ENCODE peak calls at places on chromosomes 13 and 19, in ten cellular contexts. One of them, this sample, is unnamed.
A peak's percentile ranks its signal among the peaks of the same experiment; 100 is the strongest.

GRCh38 chr19:41641879-41642485 is 15.1 kb upstream of the CEACAM4 start:
- DNase-seq in body of pancreas: peak; percentile 80
- DNase-seq in A549: peak; percentile 78
- DNase-seq in epithelial cell of esophagus: peak; percentile 67
- DNase-seq in OCI-LY7: peak; percentile 66
- DNase-seq in cardiac fibroblast: peak; percentile 62
- DNase-seq in WERI-Rb-1: peak; percentile 66
- DNase-seq in uterus: no peak
- DNase-seq in activated CD8-positive, alpha-beta T cell treated with anti-CD3 and anti-CD28 coated beads for 36 hours: peak; percentile 80
- DNase-seq in esophagus squamous epithelium: no peak
- DNase-seq in this sample: peak; percentile 79

GRCh38 chr19:18417250-18418033 is 1.8 kb upstream of the SSBP4 start:
- DNase-seq in body of pancreas: peak; percentile 68
- DNase-seq in A549: peak; percentile 79
- DNase-seq in epithelial cell of esophagus: no peak
- DNase-seq in OCI-LY7: no peak
- DNase-seq in cardiac fibroblast: peak; percentile 95
- DNase-seq in WERI-Rb-1: peak; percentile 88
- DNase-seq in uterus: peak; percentile 86
- DNase-seq in activated CD8-positive, alpha-beta T cell treated with anti-CD3 and anti-CD28 coated beads for 36 hours: peak; percentile 61
- DNase-seq in esophagus squamous epithelium: no peak
- DNase-seq in this sample: peak; percentile 72

GRCh38 chr19:45655073-45655472 is 12.9 kb upstream of the GIPR start:
- DNase-seq in body of pancreas: no peak
- DNase-seq in A549: no peak
- DNase-seq in epithelial cell of esophagus: no peak
- DNase-seq in OCI-LY7: no peak
- DNase-seq in cardiac fibroblast: no peak
- DNase-seq in WERI-Rb-1: no peak
- DNase-seq in uterus: no peak
- DNase-seq in activated CD8-positive, alpha-beta T cell treated with anti-CD3 and anti-CD28 coated beads for 36 hours: no peak
- DNase-seq in esophagus squamous epithelium: no peak
- DNase-seq in this sample: no peak

GRCh38 chr19:2049741-2050348 is 1.2 kb downstream of the MKNK2 start:
- DNase-seq in body of pancreas: peak; percentile 95
- DNase-seq in A549: peak; percentile 76
- DNase-seq in epithelial cell of esophagus: peak; percentile 69
- DNase-seq in OCI-LY7: peak; percentile 87
- DNase-seq in cardiac fibroblast: peak; percentile 79
- DNase-seq in WERI-Rb-1: no peak
- DNase-seq in uterus: peak; percentile 80
- DNase-seq in activated CD8-positive, alpha-beta T cell treated with anti-CD3 and anti-CD28 coated beads for 36 hours: peak; percentile 78
- DNase-seq in esophagus squamous epithelium: no peak
- DNase-seq in this sample: peak; percentile 54

GRCh38 chr19:16836115-16836905 is 7.1 kb downstream of the SIN3B start:
- DNase-seq in body of pancreas: peak; percentile 10
- DNase-seq in A549: no peak
- DNase-seq in epithelial cell of esophagus: peak; percentile 72
- DNase-seq in OCI-LY7: peak; percentile 45
- DNase-seq in cardiac fibroblast: no peak
- DNase-seq in WERI-Rb-1: peak; percentile 13
- DNase-seq in uterus: peak; percentile 35
- DNase-seq in activated CD8-positive, alpha-beta T cell treated with anti-CD3 and anti-CD28 coated beads for 36 hours: peak; percentile 27
- DNase-seq in esophagus squamous epithelium: no peak
- DNase-seq in this sample: peak; percentile 73

GRCh38 chr19:10124429-10124828 is 4.7 kb upstream of the EIF3G start:
- DNase-seq in body of pancreas: no peak
- DNase-seq in A549: no peak
- DNase-seq in epithelial cell of esophagus: no peak
- DNase-seq in OCI-LY7: no peak
- DNase-seq in cardiac fibroblast: no peak
- DNase-seq in WERI-Rb-1: no peak
- DNase-seq in uterus: no peak
- DNase-seq in activated CD8-positive, alpha-beta T cell treated with anti-CD3 and anti-CD28 coated beads for 36 hours: no peak
- DNase-seq in esophagus squamous epithelium: no peak
- DNase-seq in this sample: no peak

GRCh38 chr13:33867472-33867871 is 49.5 kb downstream of the RFC3 start:
- DNase-seq in body of pancreas: no peak
- DNase-seq in A549: no peak
- DNase-seq in epithelial cell of esophagus: no peak
- DNase-seq in OCI-LY7: no peak
- DNase-seq in cardiac fibroblast: no peak
- DNase-seq in WERI-Rb-1: no peak
- DNase-seq in uterus: no peak
- DNase-seq in activated CD8-positive, alpha-beta T cell treated with anti-CD3 and anti-CD28 coated beads for 36 hours: no peak
- DNase-seq in esophagus squamous epithelium: no peak
- DNase-seq in this sample: no peak

GRCh38 chr13:49248433-49249002 is 793 bp downstream of the CDADC1 start:
- DNase-seq in body of pancreas: no peak
- DNase-seq in A549: no peak
- DNase-seq in epithelial cell of esophagus: peak; percentile 33
- DNase-seq in OCI-LY7: peak; percentile 30
- DNase-seq in cardiac fibroblast: peak; percentile 54
- DNase-seq in WERI-Rb-1: no peak
- DNase-seq in uterus: no peak
- DNase-seq in activated CD8-positive, alpha-beta T cell treated with anti-CD3 and anti-CD28 coated beads for 36 hours: peak; percentile 40
- DNase-seq in esophagus squamous epithelium: no peak
- DNase-seq in this sample: peak; percentile 20

GRCh38 chr13:59677966-59678814 is 485.5 kb downstream of the DIAPH3 start:
- DNase-seq in body of pancreas: no peak
- DNase-seq in A549: peak; percentile 41
- DNase-seq in epithelial cell of esophagus: peak; percentile 64
- DNase-seq in OCI-LY7: peak; percentile 22
- DNase-seq in cardiac fibroblast: peak; percentile 82
- DNase-seq in WERI-Rb-1: no peak
- DNase-seq in uterus: no peak
- DNase-seq in activated CD8-positive, alpha-beta T cell treated with anti-CD3 and anti-CD28 coated beads for 36 hours: peak; percentile 5
- DNase-seq in esophagus squamous epithelium: no peak
- DNase-seq in this sample: peak; percentile 29

GRCh38 chr19:3061214-3062161 is 807 bp downstream of the TLE5 start:
- DNase-seq in body of pancreas: peak; percentile 56
- DNase-seq in A549: no peak
- DNase-seq in epithelial cell of esophagus: no peak
- DNase-seq in OCI-LY7: peak; percentile 83
- DNase-seq in cardiac fibroblast: peak; percentile 61
- DNase-seq in WERI-Rb-1: no peak
- DNase-seq in uterus: peak; percentile 77
- DNase-seq in activated CD8-positive, alpha-beta T cell treated with anti-CD3 and anti-CD28 coated beads for 36 hours: peak; percentile 69
- DNase-seq in esophagus squamous epithelium: no peak
- DNase-seq in this sample: peak; percentile 81

GRCh38 chr19:52646571-52647222 is 8.5 kb upstream of the ZNF83 start:
- DNase-seq in body of pancreas: no peak
- DNase-seq in A549: peak; percentile 26
- DNase-seq in epithelial cell of esophagus: peak; percentile 6
- DNase-seq in OCI-LY7: peak; percentile 31
- DNase-seq in cardiac fibroblast: no peak
- DNase-seq in WERI-Rb-1: no peak
- DNase-seq in uterus: no peak
- DNase-seq in activated CD8-positive, alpha-beta T cell treated with anti-CD3 and anti-CD28 coated beads for 36 hours: no peak
- DNase-seq in esophagus squamous epithelium: no peak
- DNase-seq in this sample: no peak

GRCh38 chr19:49453013-49453756 is at the start of gene ALDH16A1:
- DNase-seq in body of pancreas: peak; percentile 98
- DNase-seq in A549: peak; percentile 99
- DNase-seq in epithelial cell of esophagus: peak; percentile 98
- DNase-seq in OCI-LY7: peak; percentile 98
- DNase-seq in cardiac fibroblast: peak; percentile 99
- DNase-seq in WERI-Rb-1: peak; percentile 98
- DNase-seq in uterus: peak; percentile 98
- DNase-seq in activated CD8-positive, alpha-beta T cell treated with anti-CD3 and anti-CD28 coated beads for 36 hours: peak; percentile 99
- DNase-seq in esophagus squamous epithelium: peak; percentile 87
- DNase-seq in this sample: peak; percentile 97

GRCh38 chr19:49448432-49448786 is 3.2 kb downstream of the PIH1D1 start:
- DNase-seq in body of pancreas: no peak
- DNase-seq in A549: no peak
- DNase-seq in epithelial cell of esophagus: no peak
- DNase-seq in OCI-LY7: no peak
- DNase-seq in cardiac fibroblast: no peak
- DNase-seq in WERI-Rb-1: no peak
- DNase-seq in uterus: no peak
- DNase-seq in activated CD8-positive, alpha-beta T cell treated with anti-CD3 and anti-CD28 coated beads for 36 hours: no peak
- DNase-seq in esophagus squamous epithelium: no peak
- DNase-seq in this sample: no peak

GRCh38 chr19:49453757-49454248 is 778 bp downstream of the ALDH16A1 start:
- DNase-seq in body of pancreas: no peak
- DNase-seq in A549: no peak
- DNase-seq in epithelial cell of esophagus: no peak
- DNase-seq in OCI-LY7: peak; percentile 47
- DNase-seq in cardiac fibroblast: no peak
- DNase-seq in WERI-Rb-1: no peak
- DNase-seq in uterus: no peak
- DNase-seq in activated CD8-positive, alpha-beta T cell treated with anti-CD3 and anti-CD28 coated beads for 36 hours: peak; percentile 26
- DNase-seq in esophagus squamous epithelium: no peak
- DNase-seq in this sample: no peak

GRCh38 chr19:49450405-49450804 is 1.2 kb downstream of the PIH1D1 start:
- DNase-seq in body of pancreas: no peak
- DNase-seq in A549: no peak
- DNase-seq in epithelial cell of esophagus: no peak
- DNase-seq in OCI-LY7: no peak
- DNase-seq in cardiac fibroblast: no peak
- DNase-seq in WERI-Rb-1: no peak
- DNase-seq in uterus: no peak
- DNase-seq in activated CD8-positive, alpha-beta T cell treated with anti-CD3 and anti-CD28 coated beads for 36 hours: no peak
- DNase-seq in esophagus squamous epithelium: no peak
- DNase-seq in this sample: no peak

DNA sequence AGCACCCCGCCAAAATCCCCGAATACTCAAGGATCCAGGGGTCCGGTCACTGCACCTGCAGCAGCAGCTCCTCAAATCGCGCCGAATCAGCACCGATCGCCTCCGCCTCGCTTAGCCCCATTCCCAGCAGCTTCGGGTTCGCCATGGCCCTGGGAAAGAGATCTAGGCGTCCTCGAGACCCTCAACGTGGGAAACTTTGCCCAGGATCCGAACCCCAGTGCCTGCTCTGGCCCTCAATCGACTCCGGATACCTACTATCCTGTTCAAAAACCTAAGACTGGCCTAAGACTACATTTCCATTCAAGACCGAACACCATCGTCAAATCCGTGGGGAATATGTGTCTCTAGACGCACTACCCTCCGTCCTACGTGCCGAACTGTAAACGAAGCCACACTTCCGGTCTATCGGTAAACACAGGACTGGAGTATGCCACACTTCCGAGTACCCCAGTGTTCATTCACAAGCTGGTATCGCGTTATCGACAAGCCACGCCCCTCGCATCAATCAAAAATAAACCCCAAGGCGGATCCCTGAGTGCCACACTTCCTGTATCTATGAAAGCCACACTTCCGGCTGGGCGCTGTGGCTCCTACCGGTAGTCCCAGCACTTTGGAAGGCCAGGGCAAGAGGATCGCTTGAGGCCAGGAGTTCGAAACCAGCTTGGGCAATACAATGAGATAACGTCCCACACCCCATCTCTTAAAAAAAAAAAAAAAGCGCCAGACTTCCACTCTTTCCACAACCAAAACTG is at the start of gene PIH1D1:
- DNase-seq in body of pancreas: peak; percentile 99
- DNase-seq in A549: peak; percentile 100
- DNase-seq in epithelial cell of esophagus: peak; percentile 99
- DNase-seq in OCI-LY7: peak; percentile 100
- DNase-seq in cardiac fibroblast: peak; percentile 99
- DNase-seq in WERI-Rb-1: peak; percentile 97
- DNase-seq in uterus: peak; percentile 96
- DNase-seq in activated CD8-positive, alpha-beta T cell treated with anti-CD3 and anti-CD28 coated beads for 36 hours: peak; percentile 99
- DNase-seq in esophagus squamous epithelium: peak; percentile 82
- DNase-seq in this sample: peak; percentile 92
- TF ChIP-seq CTCF in body of pancreas: peak; percentile 46
- TF ChIP-seq CTCF in A549: no peak
- TF ChIP-seq CTCF in epithelial cell of esophagus: peak; percentile 29
- TF ChIP-seq CTCF in OCI-LY7: no peak
- TF ChIP-seq CTCF in cardiac fibroblast: peak; percentile 38
- TF ChIP-seq CTCF in WERI-Rb-1: no peak
- TF ChIP-seq CTCF in uterus: peak; percentile 15
- TF ChIP-seq CTCF in activated CD8-positive, alpha-beta T cell treated with anti-CD3 and anti-CD28 coated beads for 36 hours: no peak
- TF ChIP-seq CTCF in esophagus squamous epithelium: peak; percentile 30
- TF ChIP-seq CTCF in this sample: no peak

GRCh38 chr13:66689628-66690027 is 540.5 kb downstream of the PCDH9 start:
- DNase-seq in body of pancreas: no peak
- DNase-seq in A549: peak; percentile 50
- DNase-seq in epithelial cell of esophagus: peak; percentile 47
- DNase-seq in OCI-LY7: peak; percentile 76
- DNase-seq in cardiac fibroblast: peak; percentile 70
- DNase-seq in WERI-Rb-1: peak; percentile 13
- DNase-seq in uterus: no peak
- DNase-seq in activated CD8-positive, alpha-beta T cell treated with anti-CD3 and anti-CD28 coated beads for 36 hours: no peak
- DNase-seq in esophagus squamous epithelium: no peak
- DNase-seq in this sample: no peak
- TF ChIP-seq CTCF in body of pancreas: no peak
- TF ChIP-seq CTCF in A549: peak; percentile 33
- TF ChIP-seq CTCF in epithelial cell of esophagus: peak; percentile 58
- TF ChIP-seq CTCF in OCI-LY7: peak; percentile 77
- TF ChIP-seq CTCF in cardiac fibroblast: peak; percentile 38
- TF ChIP-seq CTCF in WERI-Rb-1: peak; percentile 30
- TF ChIP-seq CTCF in uterus: no peak
- TF ChIP-seq CTCF in activated CD8-positive, alpha-beta T cell treated with anti-CD3 and anti-CD28 coated beads for 36 hours: no peak
- TF ChIP-seq CTCF in esophagus squamous epithelium: no peak
- TF ChIP-seq CTCF in this sample: no peak

DNA sequence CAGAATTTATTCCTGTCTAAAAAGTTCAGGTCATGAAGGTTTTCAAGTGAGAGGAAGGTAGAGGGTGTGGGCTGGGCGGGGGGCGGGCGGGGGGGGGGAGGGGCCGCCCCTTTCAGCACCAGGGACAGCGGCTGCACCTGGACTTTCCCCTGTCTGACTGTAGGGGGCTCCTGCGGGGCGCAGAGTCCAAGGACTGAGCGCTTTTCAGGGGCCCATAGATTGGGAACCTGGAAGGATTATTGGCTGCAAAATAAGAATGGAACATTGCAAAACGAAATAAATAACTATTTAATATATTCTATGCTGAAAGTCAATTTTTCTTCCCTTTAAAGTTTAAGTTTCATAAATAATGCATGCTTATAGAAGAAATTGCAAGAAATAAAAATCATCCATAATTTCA is 8.9 kb upstream of the CYP4F3 start:
- DNase-seq in body of pancreas: no peak
- DNase-seq in A549: no peak
- DNase-seq in epithelial cell of esophagus: no peak
- DNase-seq in OCI-LY7: peak; percentile 43
- DNase-seq in cardiac fibroblast: peak; percentile 2
- DNase-seq in WERI-Rb-1: peak; percentile 35
- DNase-seq in uterus: no peak
- DNase-seq in activated CD8-positive, alpha-beta T cell treated with anti-CD3 and anti-CD28 coated beads for 36 hours: peak; percentile 9
- DNase-seq in esophagus squamous epithelium: no peak
- DNase-seq in this sample: no peak
- TF ChIP-seq CTCF in body of pancreas: no peak
- TF ChIP-seq CTCF in A549: peak; percentile 44
- TF ChIP-seq CTCF in epithelial cell of esophagus: peak; percentile 45
- TF ChIP-seq CTCF in OCI-LY7: peak; percentile 60
- TF ChIP-seq CTCF in cardiac fibroblast: peak; percentile 42
- TF ChIP-seq CTCF in WERI-Rb-1: peak; percentile 50
- TF ChIP-seq CTCF in uterus: no peak
- TF ChIP-seq CTCF in activated CD8-positive, alpha-beta T cell treated with anti-CD3 and anti-CD28 coated beads for 36 hours: peak; percentile 36
- TF ChIP-seq CTCF in esophagus squamous epithelium: peak; percentile 43
- TF ChIP-seq CTCF in this sample: peak; percentile 13

DNA sequence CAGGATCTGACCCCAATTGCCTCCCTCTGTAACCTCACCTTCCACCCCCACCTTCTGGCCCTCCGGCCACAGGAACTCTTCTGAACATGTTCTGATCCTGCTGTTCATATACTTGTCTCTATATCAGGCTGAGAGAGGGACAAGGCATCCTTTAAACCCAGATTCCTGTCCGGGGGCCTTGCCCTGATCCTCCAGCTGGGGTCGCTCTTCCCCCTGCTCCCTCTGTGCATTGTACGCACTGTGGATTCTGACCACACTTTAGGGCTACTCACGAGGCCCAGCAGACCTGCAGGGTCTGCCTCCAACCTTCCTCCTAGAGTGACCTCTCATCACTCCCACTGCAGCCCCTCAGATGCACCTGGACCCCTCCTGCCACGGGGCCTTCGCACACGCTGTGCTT is 269.3 kb downstream of the UQCRFS1 start:
- DNase-seq in body of pancreas: no peak
- DNase-seq in A549: no peak
- DNase-seq in epithelial cell of esophagus: no peak
- DNase-seq in OCI-LY7: no peak
- DNase-seq in cardiac fibroblast: no peak
- DNase-seq in WERI-Rb-1: no peak
- DNase-seq in uterus: no peak
- DNase-seq in activated CD8-positive, alpha-beta T cell treated with anti-CD3 and anti-CD28 coated beads for 36 hours: no peak
- DNase-seq in esophagus squamous epithelium: no peak
- DNase-seq in this sample: no peak
- TF ChIP-seq CTCF in body of pancreas: no peak
- TF ChIP-seq CTCF in A549: no peak
- TF ChIP-seq CTCF in epithelial cell of esophagus: no peak
- TF ChIP-seq CTCF in OCI-LY7: no peak
- TF ChIP-seq CTCF in cardiac fibroblast: no peak
- TF ChIP-seq CTCF in WERI-Rb-1: peak; percentile 61
- TF ChIP-seq CTCF in uterus: no peak
- TF ChIP-seq CTCF in activated CD8-positive, alpha-beta T cell treated with anti-CD3 and anti-CD28 coated beads for 36 hours: no peak
- TF ChIP-seq CTCF in esophagus squamous epithelium: no peak
- TF ChIP-seq CTCF in this sample: no peak